ENCODE peak calls at places on chromosome 9, in nine cellular contexts. One of them, this sample, is unnamed. For H3K27me3, the result is how much of the 10 kb centered on the place peaks cover.

GRCh38 chr9:95268681-95269080 is 48.8 kb downstream of the FANCC start:
- ATAC-seq in pancreas: peak
- ATAC-seq in heart left ventricle: peak
- ATAC-seq in right lobe of liver: peak
- ATAC-seq in aorta: peak
- ATAC-seq in IMR-90: peak
- ATAC-seq in Panc1: peak
- ATAC-seq in lower lobe of right lung: peak
- ATAC-seq in naive thymus-derived CD4-positive, alpha-beta T cell: no peak
- ATAC-seq in this sample: peak

GRCh38 chr9:90007516-90008430 is 403.0 kb downstream of the GADD45G start:
- ATAC-seq in pancreas: no peak
- ATAC-seq in IMR-90: peak
- ATAC-seq in right lobe of liver: no peak
- ATAC-seq in naive thymus-derived CD4-positive, alpha-beta T cell: no peak
- ATAC-seq in aorta: no peak
- ATAC-seq in heart left ventricle: no peak
- ATAC-seq in Panc1: no peak
- ATAC-seq in lower lobe of right lung: no peak
- ATAC-seq in this sample: peak

GRCh38 chr9:114827658-114828360 is 22.0 kb upstream of the TNFSF15 start:
- ATAC-seq in heart left ventricle: no peak
- ATAC-seq in lower lobe of right lung: peak
- ATAC-seq in naive thymus-derived CD4-positive, alpha-beta T cell: no peak
- ATAC-seq in right lobe of liver: no peak
- ATAC-seq in pancreas: no peak
- ATAC-seq in IMR-90: no peak
- ATAC-seq in Panc1: no peak
- ATAC-seq in aorta: no peak
- ATAC-seq in this sample: no peak

GRCh38 chr9:37761511-37761910 is 7.9 kb downstream of the TRMT10B start:
- ATAC-seq in heart left ventricle: no peak
- ATAC-seq in right lobe of liver: no peak
- ATAC-seq in lower lobe of right lung: no peak
- ATAC-seq in naive thymus-derived CD4-positive, alpha-beta T cell: no peak
- ATAC-seq in IMR-90: peak
- ATAC-seq in aorta: no peak
- ATAC-seq in pancreas: no peak
- ATAC-seq in Panc1: no peak
- ATAC-seq in this sample: no peak

GRCh38 chr9:124652203-124652992 is 118.7 kb downstream of the NR6A1 start:
- ATAC-seq in lower lobe of right lung: peak
- ATAC-seq in IMR-90: peak
- ATAC-seq in right lobe of liver: no peak
- ATAC-seq in aorta: no peak
- ATAC-seq in pancreas: peak
- ATAC-seq in Panc1: peak
- ATAC-seq in naive thymus-derived CD4-positive, alpha-beta T cell: no peak
- ATAC-seq in heart left ventricle: peak
- ATAC-seq in this sample: peak

GRCh38 chr9:99012957-99013512 is 69.3 kb downstream of the COL15A1 start:
- ATAC-seq in IMR-90: no peak
- ATAC-seq in Panc1: no peak
- ATAC-seq in pancreas: peak
- ATAC-seq in heart left ventricle: peak
- ATAC-seq in aorta: no peak
- ATAC-seq in right lobe of liver: no peak
- ATAC-seq in naive thymus-derived CD4-positive, alpha-beta T cell: peak
- ATAC-seq in lower lobe of right lung: no peak
- ATAC-seq in this sample: no peak

GRCh38 chr9:119435066-119435465 is 65.8 kb upstream of the BRINP1 start:
- ATAC-seq in pancreas: no peak
- ATAC-seq in IMR-90: no peak
- ATAC-seq in right lobe of liver: peak
- ATAC-seq in heart left ventricle: no peak
- ATAC-seq in Panc1: no peak
- ATAC-seq in naive thymus-derived CD4-positive, alpha-beta T cell: no peak
- ATAC-seq in aorta: no peak
- ATAC-seq in lower lobe of right lung: no peak
- ATAC-seq in this sample: no peak

GRCh38 chr9:108033976-108034964 is 544.7 kb upstream of the KLF4 start:
- ATAC-seq in pancreas: no peak
- ATAC-seq in naive thymus-derived CD4-positive, alpha-beta T cell: no peak
- ATAC-seq in heart left ventricle: peak
- ATAC-seq in IMR-90: peak
- ATAC-seq in right lobe of liver: no peak
- ATAC-seq in aorta: no peak
- ATAC-seq in Panc1: no peak
- ATAC-seq in lower lobe of right lung: peak
- ATAC-seq in this sample: peak

GRCh38 chr9:209143-209758 is 5.4 kb upstream of the DOCK8 start:
- ATAC-seq in right lobe of liver: no peak
- ATAC-seq in naive thymus-derived CD4-positive, alpha-beta T cell: peak
- ATAC-seq in aorta: no peak
- ATAC-seq in heart left ventricle: peak
- ATAC-seq in pancreas: no peak
- ATAC-seq in IMR-90: no peak
- ATAC-seq in lower lobe of right lung: peak
- ATAC-seq in Panc1: no peak
- ATAC-seq in this sample: no peak

GRCh38 chr9:89999176-89999533 is 394.3 kb downstream of the GADD45G start:
- ATAC-seq in pancreas: peak
- ATAC-seq in aorta: peak
- ATAC-seq in naive thymus-derived CD4-positive, alpha-beta T cell: no peak
- ATAC-seq in lower lobe of right lung: peak
- ATAC-seq in heart left ventricle: peak
- ATAC-seq in Panc1: peak
- ATAC-seq in right lobe of liver: peak
- ATAC-seq in IMR-90: no peak
- ATAC-seq in this sample: no peak

GRCh38 chr9:100240512-100240911 is 112.2 kb downstream of the TEX10 start:
- ATAC-seq in pancreas: no peak
- ATAC-seq in aorta: no peak
- ATAC-seq in naive thymus-derived CD4-positive, alpha-beta T cell: no peak
- ATAC-seq in lower lobe of right lung: no peak
- ATAC-seq in Panc1: no peak
- ATAC-seq in right lobe of liver: no peak
- ATAC-seq in heart left ventricle: no peak
- ATAC-seq in IMR-90: no peak
- ATAC-seq in this sample: no peak
- H3K27me3 ChIP-seq in pancreas: under half
- H3K27me3 ChIP-seq in aorta: under half
- H3K27me3 ChIP-seq in naive thymus-derived CD4-positive, alpha-beta T cell: under half
- H3K27me3 ChIP-seq in lower lobe of right lung: under half
- H3K27me3 ChIP-seq in Panc1: under half
- H3K27me3 ChIP-seq in right lobe of liver: under half
- H3K27me3 ChIP-seq in heart left ventricle: under half
- H3K27me3 ChIP-seq in IMR-90: under half
- H3K27me3 ChIP-seq in this sample: under half

GRCh38 chr9:136019041-136019680 is 58.0 kb upstream of the UBAC1 start:
- ATAC-seq in Panc1: no peak
- ATAC-seq in IMR-90: no peak
- ATAC-seq in right lobe of liver: no peak
- ATAC-seq in lower lobe of right lung: no peak
- ATAC-seq in heart left ventricle: no peak
- ATAC-seq in aorta: no peak
- ATAC-seq in pancreas: no peak
- ATAC-seq in naive thymus-derived CD4-positive, alpha-beta T cell: no peak
- ATAC-seq in this sample: no peak
- H3K27ac ChIP-seq in Panc1: no peak
- H3K27ac ChIP-seq in IMR-90: no peak
- H3K27ac ChIP-seq in right lobe of liver: no peak
- H3K27ac ChIP-seq in lower lobe of right lung: no peak
- H3K27ac ChIP-seq in heart left ventricle: no peak
- H3K27ac ChIP-seq in aorta: no peak
- H3K27ac ChIP-seq in pancreas: no peak
- H3K27ac ChIP-seq in naive thymus-derived CD4-positive, alpha-beta T cell: no peak
- H3K27ac ChIP-seq in this sample: no peak

DNA sequence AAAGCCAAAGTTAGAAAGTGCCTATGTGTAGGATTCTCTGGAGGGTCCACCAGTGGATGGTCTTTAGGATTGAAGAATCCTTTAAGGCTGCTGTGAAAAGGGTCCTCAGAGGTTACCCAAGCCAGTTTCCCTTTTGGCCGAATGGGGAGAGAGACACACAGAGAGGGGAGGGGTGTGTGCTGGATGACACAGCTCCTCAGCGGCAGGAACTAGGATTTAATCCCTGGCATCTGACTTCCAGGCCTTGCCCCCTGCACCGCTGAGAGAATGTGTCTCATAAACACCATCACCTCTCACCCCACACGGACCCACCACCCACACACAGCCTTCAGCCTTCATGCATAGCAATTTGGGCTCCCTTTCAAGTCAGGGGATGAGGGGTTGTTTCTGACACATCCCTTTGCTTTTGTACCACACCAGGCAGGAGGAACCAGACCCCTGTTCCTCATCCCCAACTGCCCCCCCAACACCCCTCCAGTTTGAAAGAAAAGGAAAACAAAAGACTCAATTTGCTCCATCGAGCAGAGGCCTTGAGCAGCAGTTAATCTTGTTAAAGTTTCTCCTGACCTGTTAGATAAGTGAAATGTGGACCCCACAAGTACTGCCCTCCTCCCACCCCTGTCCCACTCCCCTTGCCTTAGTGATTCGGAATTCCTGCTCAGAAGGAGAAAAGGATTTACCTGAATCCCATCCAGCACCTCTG is 4.0 kb downstream of the PAPPA start:
- ATAC-seq in naive thymus-derived CD4-positive, alpha-beta T cell: no peak
- ATAC-seq in lower lobe of right lung: no peak
- ATAC-seq in IMR-90: peak
- ATAC-seq in right lobe of liver: no peak
- ATAC-seq in pancreas: no peak
- ATAC-seq in aorta: peak
- ATAC-seq in heart left ventricle: no peak
- ATAC-seq in Panc1: no peak
- ATAC-seq in this sample: no peak
- H3K27me3 ChIP-seq in naive thymus-derived CD4-positive, alpha-beta T cell: under half
- H3K27me3 ChIP-seq in lower lobe of right lung: under half
- H3K27me3 ChIP-seq in IMR-90: under half
- H3K27me3 ChIP-seq in right lobe of liver: under half
- H3K27me3 ChIP-seq in pancreas: under half
- H3K27me3 ChIP-seq in aorta: under half
- H3K27me3 ChIP-seq in heart left ventricle: under half
- H3K27me3 ChIP-seq in Panc1: under half
- H3K27me3 ChIP-seq in this sample: half or more

GRCh38 chr9:4538107-4538506 is 47.8 kb downstream of the SLC1A1 start:
- ATAC-seq in aorta: no peak
- ATAC-seq in Panc1: no peak
- ATAC-seq in IMR-90: no peak
- ATAC-seq in lower lobe of right lung: no peak
- ATAC-seq in pancreas: no peak
- ATAC-seq in naive thymus-derived CD4-positive, alpha-beta T cell: no peak
- ATAC-seq in right lobe of liver: peak
- ATAC-seq in heart left ventricle: no peak
- ATAC-seq in this sample: no peak

GRCh38 chr9:4538621-4539020 is 48.4 kb downstream of the SLC1A1 start:
- ATAC-seq in heart left ventricle: no peak
- ATAC-seq in right lobe of liver: no peak
- ATAC-seq in lower lobe of right lung: no peak
- ATAC-seq in pancreas: no peak
- ATAC-seq in naive thymus-derived CD4-positive, alpha-beta T cell: no peak
- ATAC-seq in aorta: no peak
- ATAC-seq in IMR-90: no peak
- ATAC-seq in Panc1: no peak
- ATAC-seq in this sample: no peak

GRCh38 chr9:4541848-4542247 is 51.6 kb downstream of the SLC1A1 start:
- ATAC-seq in pancreas: no peak
- ATAC-seq in IMR-90: no peak
- ATAC-seq in heart left ventricle: no peak
- ATAC-seq in Panc1: no peak
- ATAC-seq in lower lobe of right lung: no peak
- ATAC-seq in right lobe of liver: peak
- ATAC-seq in naive thymus-derived CD4-positive, alpha-beta T cell: no peak
- ATAC-seq in aorta: no peak
- ATAC-seq in this sample: no peak

GRCh38 chr9:4540425-4540824 is 50.2 kb downstream of the SLC1A1 start:
- ATAC-seq in aorta: no peak
- ATAC-seq in heart left ventricle: no peak
- ATAC-seq in lower lobe of right lung: no peak
- ATAC-seq in Panc1: no peak
- ATAC-seq in IMR-90: no peak
- ATAC-seq in right lobe of liver: peak
- ATAC-seq in pancreas: no peak
- ATAC-seq in naive thymus-derived CD4-positive, alpha-beta T cell: no peak
- ATAC-seq in this sample: no peak

DNA sequence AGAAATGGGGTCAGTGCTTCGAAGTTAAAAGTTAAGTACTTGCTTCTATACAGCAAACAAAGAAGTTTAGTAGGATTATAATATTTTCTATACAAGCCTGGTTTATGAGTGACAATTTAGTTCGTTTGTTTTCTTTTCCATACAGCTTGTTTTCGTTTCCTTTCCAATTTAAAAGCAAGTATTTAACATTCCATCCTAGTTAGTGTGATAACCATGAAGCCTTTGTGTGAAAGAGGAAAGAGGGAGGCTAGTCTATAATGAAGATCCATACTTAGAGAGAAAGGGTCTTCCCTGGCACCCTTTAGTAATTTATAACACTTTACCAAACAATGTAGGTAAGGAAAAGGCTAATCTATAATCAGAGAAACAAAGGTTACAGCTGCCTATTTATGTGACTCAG is 51.0 kb downstream of the SLC1A1 start:
- ATAC-seq in IMR-90: no peak
- ATAC-seq in Panc1: no peak
- ATAC-seq in aorta: no peak
- ATAC-seq in lower lobe of right lung: no peak
- ATAC-seq in right lobe of liver: no peak
- ATAC-seq in heart left ventricle: no peak
- ATAC-seq in pancreas: no peak
- ATAC-seq in naive thymus-derived CD4-positive, alpha-beta T cell: no peak
- ATAC-seq in this sample: no peak
- H3K27ac ChIP-seq in IMR-90: no peak
- H3K27ac ChIP-seq in Panc1: no peak
- H3K27ac ChIP-seq in aorta: no peak
- H3K27ac ChIP-seq in lower lobe of right lung: no peak
- H3K27ac ChIP-seq in right lobe of liver: no peak
- H3K27ac ChIP-seq in heart left ventricle: no peak
- H3K27ac ChIP-seq in pancreas: no peak
- H3K27ac ChIP-seq in naive thymus-derived CD4-positive, alpha-beta T cell: no peak
- H3K27ac ChIP-seq in this sample: no peak

DNA sequence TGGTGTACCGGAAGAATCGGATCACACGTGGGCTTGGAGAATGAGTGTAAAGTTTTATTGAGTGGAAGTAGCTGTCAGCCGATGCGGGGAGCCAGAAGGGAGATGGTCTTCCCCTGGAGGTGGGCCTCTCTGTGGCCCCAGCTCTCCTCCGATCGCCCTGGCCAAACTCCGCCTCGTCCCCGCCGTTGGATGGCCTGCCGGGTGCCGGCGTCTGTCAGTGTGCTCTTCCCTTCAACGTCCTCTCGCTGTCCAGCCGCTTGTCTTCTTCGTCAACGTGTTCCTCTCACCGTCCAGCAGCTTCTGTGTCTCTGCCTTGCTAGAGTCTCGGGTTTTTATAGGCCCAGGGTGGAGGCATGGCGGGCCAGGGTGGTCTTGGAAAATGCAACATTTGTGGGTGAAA is 27.6 kb upstream of the TMEM215 start:
- ATAC-seq in Panc1: no peak
- ATAC-seq in aorta: no peak
- ATAC-seq in lower lobe of right lung: no peak
- ATAC-seq in naive thymus-derived CD4-positive, alpha-beta T cell: no peak
- ATAC-seq in pancreas: no peak
- ATAC-seq in IMR-90: no peak
- ATAC-seq in right lobe of liver: no peak
- ATAC-seq in heart left ventricle: no peak
- ATAC-seq in this sample: no peak
- H3K27me3 ChIP-seq in Panc1: under half
- H3K27me3 ChIP-seq in aorta: under half
- H3K27me3 ChIP-seq in lower lobe of right lung: under half
- H3K27me3 ChIP-seq in naive thymus-derived CD4-positive, alpha-beta T cell: under half
- H3K27me3 ChIP-seq in pancreas: under half
- H3K27me3 ChIP-seq in IMR-90: under half
- H3K27me3 ChIP-seq in right lobe of liver: under half
- H3K27me3 ChIP-seq in heart left ventricle: under half
- H3K27me3 ChIP-seq in this sample: under half

GRCh38 chr9:74499111-74499601 is 2.0 kb downstream of the RORB start:
- ATAC-seq in pancreas: no peak
- ATAC-seq in aorta: no peak
- ATAC-seq in IMR-90: no peak
- ATAC-seq in Panc1: no peak
- ATAC-seq in lower lobe of right lung: no peak
- ATAC-seq in heart left ventricle: peak
- ATAC-seq in right lobe of liver: no peak
- ATAC-seq in naive thymus-derived CD4-positive, alpha-beta T cell: no peak
- ATAC-seq in this sample: no peak
- H3K27ac ChIP-seq in pancreas: no peak
- H3K27ac ChIP-seq in aorta: no peak
- H3K27ac ChIP-seq in IMR-90: no peak
- H3K27ac ChIP-seq in Panc1: no peak
- H3K27ac ChIP-seq in lower lobe of right lung: no peak
- H3K27ac ChIP-seq in heart left ventricle: peak
- H3K27ac ChIP-seq in right lobe of liver: no peak
- H3K27ac ChIP-seq in naive thymus-derived CD4-positive, alpha-beta T cell: no peak
- H3K27ac ChIP-seq in this sample: peak